ENCODE peak calls at places on chromosomes 4 and X, in ten cellular contexts. One of them, this sample, is unnamed.

GRCh38 chr4:83342476-83342875 is 7.8 kb upstream of the HPSE start:
- DNase-seq in GM12864: no peak
- DNase-seq in activated CD4-positive, alpha-beta T cell treated with anti-CD3 and anti-CD28 coated beads for 24 hours: no peak
- DNase-seq in activated CD4-positive, CD25-positive, alpha-beta regulatory T cell treated with anti-CD3 and anti-CD28 coated beads, Interleukin-2, amount 50 U/mL, for 72 hours: no peak
- DNase-seq in NCI-H1092 treated with DMSO at 0.1 percent for 48 hours: no peak
- DNase-seq in hypothalamus: no peak
- DNase-seq in neural crest cell: no peak
- DNase-seq in endothelial cell: no peak
- DNase-seq in fibroblast of lung: no peak
- DNase-seq in fibroblast of the conjunctiva: no peak
- DNase-seq in this sample: no peak

GRCh38 chr4:18020671-18021469 is 685 bp downstream of the LCORL start:
- DNase-seq in activated CD4-positive, alpha-beta T cell treated with anti-CD3 and anti-CD28 coated beads for 24 hours: peak
- DNase-seq in GM12864: peak
- DNase-seq in fibroblast of lung: peak
- DNase-seq in fibroblast of the conjunctiva: peak
- DNase-seq in activated CD4-positive, CD25-positive, alpha-beta regulatory T cell treated with anti-CD3 and anti-CD28 coated beads, Interleukin-2, amount 50 U/mL, for 72 hours: peak
- DNase-seq in endothelial cell: peak
- DNase-seq in hypothalamus: peak
- DNase-seq in NCI-H1092 treated with DMSO at 0.1 percent for 48 hours: peak
- DNase-seq in neural crest cell: peak
- DNase-seq in this sample: peak

GRCh38 chr4:17111436-17111835 is 213.0 kb upstream of the LDB2 start:
- DNase-seq in activated CD4-positive, alpha-beta T cell treated with anti-CD3 and anti-CD28 coated beads for 24 hours: no peak
- DNase-seq in activated CD4-positive, CD25-positive, alpha-beta regulatory T cell treated with anti-CD3 and anti-CD28 coated beads, Interleukin-2, amount 50 U/mL, for 72 hours: no peak
- DNase-seq in fibroblast of lung: no peak
- DNase-seq in endothelial cell: no peak
- DNase-seq in fibroblast of the conjunctiva: no peak
- DNase-seq in NCI-H1092 treated with DMSO at 0.1 percent for 48 hours: no peak
- DNase-seq in neural crest cell: no peak
- DNase-seq in GM12864: no peak
- DNase-seq in hypothalamus: no peak
- DNase-seq in this sample: no peak

GRCh38 chr4:55733874-55734437 is 85.6 kb upstream of the EXOC1L start:
- DNase-seq in activated CD4-positive, CD25-positive, alpha-beta regulatory T cell treated with anti-CD3 and anti-CD28 coated beads, Interleukin-2, amount 50 U/mL, for 72 hours: no peak
- DNase-seq in endothelial cell: no peak
- DNase-seq in fibroblast of the conjunctiva: peak
- DNase-seq in activated CD4-positive, alpha-beta T cell treated with anti-CD3 and anti-CD28 coated beads for 24 hours: no peak
- DNase-seq in NCI-H1092 treated with DMSO at 0.1 percent for 48 hours: no peak
- DNase-seq in fibroblast of lung: peak
- DNase-seq in hypothalamus: no peak
- DNase-seq in GM12864: no peak
- DNase-seq in neural crest cell: no peak
- DNase-seq in this sample: no peak

GRCh38 chr4:92210906-92211305 is 92.9 kb upstream of the GRID2 start:
- DNase-seq in fibroblast of the conjunctiva: no peak
- DNase-seq in activated CD4-positive, alpha-beta T cell treated with anti-CD3 and anti-CD28 coated beads for 24 hours: no peak
- DNase-seq in GM12864: no peak
- DNase-seq in endothelial cell: no peak
- DNase-seq in fibroblast of lung: no peak
- DNase-seq in NCI-H1092 treated with DMSO at 0.1 percent for 48 hours: no peak
- DNase-seq in activated CD4-positive, CD25-positive, alpha-beta regulatory T cell treated with anti-CD3 and anti-CD28 coated beads, Interleukin-2, amount 50 U/mL, for 72 hours: no peak
- DNase-seq in hypothalamus: no peak
- DNase-seq in neural crest cell: no peak
- DNase-seq in this sample: peak

GRCh38 chr4:8493484-8493883 is 52.9 kb downstream of the TRMT44 start:
- DNase-seq in activated CD4-positive, CD25-positive, alpha-beta regulatory T cell treated with anti-CD3 and anti-CD28 coated beads, Interleukin-2, amount 50 U/mL, for 72 hours: no peak
- DNase-seq in hypothalamus: no peak
- DNase-seq in fibroblast of the conjunctiva: no peak
- DNase-seq in endothelial cell: no peak
- DNase-seq in NCI-H1092 treated with DMSO at 0.1 percent for 48 hours: no peak
- DNase-seq in activated CD4-positive, alpha-beta T cell treated with anti-CD3 and anti-CD28 coated beads for 24 hours: no peak
- DNase-seq in neural crest cell: no peak
- DNase-seq in GM12864: no peak
- DNase-seq in fibroblast of lung: no peak
- DNase-seq in this sample: no peak

GRCh38 chrX:133269168-133269567 is 51.0 kb upstream of the TFDP3 start:
- DNase-seq in neural crest cell: no peak
- DNase-seq in fibroblast of lung: no peak
- DNase-seq in activated CD4-positive, CD25-positive, alpha-beta regulatory T cell treated with anti-CD3 and anti-CD28 coated beads, Interleukin-2, amount 50 U/mL, for 72 hours: no peak
- DNase-seq in GM12864: no peak
- DNase-seq in activated CD4-positive, alpha-beta T cell treated with anti-CD3 and anti-CD28 coated beads for 24 hours: no peak
- DNase-seq in fibroblast of the conjunctiva: no peak
- DNase-seq in NCI-H1092 treated with DMSO at 0.1 percent for 48 hours: no peak
- DNase-seq in hypothalamus: no peak
- DNase-seq in endothelial cell: no peak
- DNase-seq in this sample: no peak

GRCh38 chr4:85964298-85964697 is 395.6 kb downstream of the MAPK10 start:
- DNase-seq in endothelial cell: no peak
- DNase-seq in fibroblast of lung: peak
- DNase-seq in hypothalamus: no peak
- DNase-seq in activated CD4-positive, alpha-beta T cell treated with anti-CD3 and anti-CD28 coated beads for 24 hours: no peak
- DNase-seq in NCI-H1092 treated with DMSO at 0.1 percent for 48 hours: peak
- DNase-seq in fibroblast of the conjunctiva: no peak
- DNase-seq in activated CD4-positive, CD25-positive, alpha-beta regulatory T cell treated with anti-CD3 and anti-CD28 coated beads, Interleukin-2, amount 50 U/mL, for 72 hours: no peak
- DNase-seq in GM12864: no peak
- DNase-seq in neural crest cell: no peak
- DNase-seq in this sample: no peak

GRCh38 chr4:21625447-21625846 is 323.1 kb downstream of the KCNIP4 start:
- DNase-seq in activated CD4-positive, CD25-positive, alpha-beta regulatory T cell treated with anti-CD3 and anti-CD28 coated beads, Interleukin-2, amount 50 U/mL, for 72 hours: no peak
- DNase-seq in NCI-H1092 treated with DMSO at 0.1 percent for 48 hours: no peak
- DNase-seq in GM12864: no peak
- DNase-seq in fibroblast of lung: no peak
- DNase-seq in hypothalamus: no peak
- DNase-seq in fibroblast of the conjunctiva: no peak
- DNase-seq in activated CD4-positive, alpha-beta T cell treated with anti-CD3 and anti-CD28 coated beads for 24 hours: no peak
- DNase-seq in neural crest cell: no peak
- DNase-seq in endothelial cell: no peak
- DNase-seq in this sample: no peak

GRCh38 chr4:4750187-4750586 is 109.3 kb upstream of the MSX1 start:
- DNase-seq in fibroblast of lung: no peak
- DNase-seq in activated CD4-positive, CD25-positive, alpha-beta regulatory T cell treated with anti-CD3 and anti-CD28 coated beads, Interleukin-2, amount 50 U/mL, for 72 hours: no peak
- DNase-seq in hypothalamus: no peak
- DNase-seq in NCI-H1092 treated with DMSO at 0.1 percent for 48 hours: no peak
- DNase-seq in fibroblast of the conjunctiva: no peak
- DNase-seq in GM12864: no peak
- DNase-seq in activated CD4-positive, alpha-beta T cell treated with anti-CD3 and anti-CD28 coated beads for 24 hours: no peak
- DNase-seq in endothelial cell: no peak
- DNase-seq in neural crest cell: no peak
- DNase-seq in this sample: no peak

GRCh38 chr4:31290836-31291235 is 570.7 kb downstream of the PCDH7 start:
- DNase-seq in GM12864: no peak
- DNase-seq in activated CD4-positive, alpha-beta T cell treated with anti-CD3 and anti-CD28 coated beads for 24 hours: no peak
- DNase-seq in fibroblast of the conjunctiva: no peak
- DNase-seq in activated CD4-positive, CD25-positive, alpha-beta regulatory T cell treated with anti-CD3 and anti-CD28 coated beads, Interleukin-2, amount 50 U/mL, for 72 hours: no peak
- DNase-seq in fibroblast of lung: no peak
- DNase-seq in hypothalamus: no peak
- DNase-seq in endothelial cell: no peak
- DNase-seq in NCI-H1092 treated with DMSO at 0.1 percent for 48 hours: no peak
- DNase-seq in neural crest cell: no peak
- DNase-seq in this sample: no peak

GRCh38 chrX:9374537-9374936 is 90.3 kb upstream of the TBL1X start:
- DNase-seq in neural crest cell: no peak
- DNase-seq in activated CD4-positive, CD25-positive, alpha-beta regulatory T cell treated with anti-CD3 and anti-CD28 coated beads, Interleukin-2, amount 50 U/mL, for 72 hours: no peak
- DNase-seq in NCI-H1092 treated with DMSO at 0.1 percent for 48 hours: no peak
- DNase-seq in hypothalamus: no peak
- DNase-seq in fibroblast of the conjunctiva: no peak
- DNase-seq in fibroblast of lung: no peak
- DNase-seq in GM12864: no peak
- DNase-seq in activated CD4-positive, alpha-beta T cell treated with anti-CD3 and anti-CD28 coated beads for 24 hours: no peak
- DNase-seq in endothelial cell: no peak
- DNase-seq in this sample: no peak

GRCh38 chr4:15868065-15868464 is 70.5 kb downstream of the FGFBP1 start:
- DNase-seq in neural crest cell: no peak
- DNase-seq in NCI-H1092 treated with DMSO at 0.1 percent for 48 hours: no peak
- DNase-seq in fibroblast of lung: peak
- DNase-seq in GM12864: no peak
- DNase-seq in fibroblast of the conjunctiva: peak
- DNase-seq in endothelial cell: no peak
- DNase-seq in hypothalamus: no peak
- DNase-seq in activated CD4-positive, CD25-positive, alpha-beta regulatory T cell treated with anti-CD3 and anti-CD28 coated beads, Interleukin-2, amount 50 U/mL, for 72 hours: no peak
- DNase-seq in activated CD4-positive, alpha-beta T cell treated with anti-CD3 and anti-CD28 coated beads for 24 hours: no peak
- DNase-seq in this sample: no peak

This sample was measured in cerebellum.